ENCODE peak calls at places on chromosomes 6 and 20, in nine cellular contexts. Y is IMR-90, I is fibroblast of the aortic adventitia, C is upper lobe of right lung, Q is ovary, E is astrocyte of the spinal cord, T is PC-9, A is fibroblast of lung, M is left ventricle myocardium inferior. G is an unnamed sample.

GRCh38 chr20:56359212-56360132 is 698 bp downstream of the FAM210B start:
- DNase-seq in E (peak; percentile 76), M (peak; percentile 46), C (peak; percentile 71), A (peak; percentile 73), I (peak; percentile 72), Q (peak; percentile 66), T (peak; percentile 40), Y (peak; percentile 73), G (peak; percentile 86)

GRCh38 chr6:109336221-109336955 is 45.9 kb downstream of the CD164 start:
- DNase-seq in T (peak; percentile 60), E (peak; percentile 45), M (no peak), Y (peak; percentile 56), I (peak; percentile 52), C (no peak), A (peak; percentile 55), Q (no peak), G (peak; percentile 56)

GRCh38 chr20:15895560-15896084 is 677.6 kb downstream of the KIF16B start:
- DNase-seq in Q (no peak), Y (no peak), C (no peak), A (no peak), E (no peak), I (no peak), M (no peak), T (no peak), G (no peak)

GRCh38 chr20:48002517-48002970 is 217.3 kb upstream of the SULF2 start:
- DNase-seq in A (no peak), I (no peak), C (no peak), E (no peak), T (no peak), M (no peak), Y (no peak), Q (no peak), G (no peak)

GRCh38 chr20:5056801-5057599 is 55.7 kb upstream of the SLC23A2 start:
- DNase-seq in E (peak; percentile 9), I (peak; percentile 31), T (peak; percentile 38), C (peak; percentile 71), A (peak; percentile 26), Q (no peak), M (peak; percentile 39), Y (peak; percentile 46), G (peak; percentile 43)

GRCh38 chr6:35804996-35805736 is at the start of gene LHFPL5:
- DNase-seq in Q (peak; percentile 47), C (no peak), M (peak; percentile 36), E (peak; percentile 23), A (peak; percentile 15), I (no peak), T (peak; percentile 58), Y (no peak), G (peak; percentile 26)

GRCh38 chr20:50645253-50646068 is 45.9 kb downstream of the RIPOR3 start:
- DNase-seq in Y (peak; percentile 100), M (peak; percentile 58), Q (peak; percentile 88), I (peak; percentile 91), E (peak; percentile 96), A (peak; percentile 99), C (peak; percentile 76), T (peak; percentile 97), G (peak; percentile 100)

GRCh38 chr6:45438156-45438555 is 60.4 kb upstream of the SUPT3H start:
- DNase-seq in E (no peak), T (no peak), I (no peak), C (no peak), Q (no peak), A (no peak), Y (no peak), M (no peak), G (no peak)

GRCh38 chr6:100379386-100379785 is 85.3 kb downstream of the SIM1 start:
- DNase-seq in Y (no peak), M (no peak), Q (no peak), A (no peak), E (no peak), T (no peak), I (no peak), C (no peak), G (peak; percentile 2)

GRCh38 chr6:156659317-156660198 is 117.6 kb upstream of the ARID1B start:
- DNase-seq in T (no peak), C (no peak), E (no peak), Y (no peak), Q (no peak), A (no peak), M (no peak), I (no peak), G (no peak)

GRCh38 chr6:108895591-108895990 is 47.4 kb downstream of the ARMC2 start:
- DNase-seq in A (peak; percentile 64), E (no peak), C (no peak), Y (peak; percentile 36), M (no peak), Q (no peak), T (no peak), I (peak; percentile 41), G (peak; percentile 61)

GRCh38 chr20:41587956-41588355 is 30.2 kb downstream of the CHD6 start:
- DNase-seq in I (peak; percentile 64), C (no peak), M (no peak), E (peak; percentile 62), T (no peak), Q (no peak), A (peak; percentile 62), Y (peak; percentile 69), G (peak; percentile 56)

GRCh38 chr6:153602387-153602786 is 436.7 kb upstream of the OPRM1 start:
- DNase-seq in Y (no peak), C (no peak), A (no peak), T (no peak), E (no peak), Q (no peak), M (no peak), I (no peak), G (no peak)

GRCh38 chr6:117531758-117532276 is 49.3 kb downstream of the DCBLD1 start:
- DNase-seq in Y (peak; percentile 36), E (no peak), A (no peak), M (no peak), T (no peak), Q (no peak), C (no peak), I (no peak), G (no peak)

GRCh38 chr6:35089935-35090505 is 51.1 kb downstream of the TCP11 start:
- DNase-seq in E (peak; percentile 91), M (no peak), Y (peak; percentile 83), A (peak; percentile 63), Q (no peak), T (no peak), C (peak; percentile 42), I (peak; percentile 53), G (peak; percentile 95)

GRCh38 chr6:44003345-44004061 is 123.7 kb downstream of the MRPL14 start:
- DNase-seq in Y (no peak), M (no peak), T (no peak), Q (no peak), E (no peak), I (no peak), C (peak; percentile 61), A (no peak), G (no peak)
- TF ChIP-seq CTCF in Y (no peak), M (no peak), T (no peak), Q (no peak), E (no peak), I (no peak), C (no peak), A (no peak), G (no peak)

GRCh38 chr6:167146977-167147376 is 10.8 kb downstream of the GPR31 start:
- DNase-seq in E (no peak), I (no peak), A (no peak), C (no peak), Q (no peak), M (no peak), T (no peak), Y (no peak), G (no peak)

GRCh38 chr6:167148997-167149396 is 8.8 kb downstream of the GPR31 start:
- DNase-seq in C (no peak), Y (no peak), I (no peak), Q (no peak), M (no peak), E (no peak), A (no peak), T (no peak), G (no peak)

GRCh38 chr6:167143041-167143440 is 14.7 kb downstream of the GPR31 start:
- DNase-seq in T (no peak), Y (no peak), M (no peak), E (no peak), A (no peak), Q (no peak), I (no peak), C (no peak), G (no peak)

GRCh38 chr6:167145468-167145867 is 12.3 kb downstream of the GPR31 start:
- DNase-seq in Q (no peak), E (no peak), Y (no peak), M (no peak), T (no peak), I (no peak), A (no peak), C (no peak), G (no peak)

DNA sequence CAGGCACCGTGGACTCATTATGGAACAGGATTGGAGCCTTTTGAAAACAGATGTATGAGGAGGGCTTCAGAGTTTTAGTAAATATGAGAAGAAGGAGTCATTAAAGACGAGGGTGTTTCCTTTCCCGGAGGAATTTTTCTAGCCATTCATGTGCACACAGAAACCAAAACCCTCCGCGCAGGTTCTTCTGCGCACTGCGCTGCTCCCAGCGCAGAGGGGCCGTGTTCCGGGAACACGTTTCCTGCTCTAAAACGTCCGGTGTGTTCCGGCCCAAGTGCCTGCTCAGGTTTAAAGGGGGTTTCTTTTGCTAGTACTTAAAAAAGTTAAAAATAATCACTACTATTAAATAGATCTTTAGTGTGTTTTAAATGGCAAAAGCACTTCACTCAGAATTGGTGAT is 11.6 kb downstream of the GPR31 start:
- DNase-seq in C (no peak), A (no peak), M (no peak), Q (no peak), Y (no peak), T (no peak), E (no peak), I (peak; percentile 2), G (no peak)
- H3K4me3 ChIP-seq in C (no peak overlapping the region), A (no peak overlapping the region), M (no peak overlapping the region), Q (no peak overlapping the region), Y (no peak overlapping the region), T (no peak overlapping the region), E (no peak overlapping the region), I (no peak overlapping the region), G (no peak overlapping the region)

DNA sequence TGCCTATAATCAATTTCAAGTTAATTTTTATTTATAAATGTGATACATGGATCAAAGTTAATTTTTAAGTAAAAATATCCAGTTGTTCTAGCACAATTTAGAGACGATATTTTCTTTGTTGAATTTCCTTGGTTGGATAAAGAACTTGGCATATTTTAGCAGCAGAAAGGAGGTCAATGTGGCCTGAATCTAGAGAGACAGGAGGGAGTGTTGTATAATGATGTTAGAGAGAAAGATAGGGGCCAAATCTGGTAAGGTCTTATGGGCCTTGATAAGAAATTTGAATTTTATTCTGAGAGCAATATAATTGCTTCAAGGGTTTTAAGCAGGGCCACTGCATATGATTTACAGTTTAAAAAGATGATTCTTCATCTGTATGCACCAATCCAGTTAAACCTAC is 79.4 kb upstream of the OGFRL1 start:
- DNase-seq in E (no peak), Y (no peak), Q (no peak), A (no peak), T (no peak), C (no peak), I (no peak), M (no peak), G (no peak)
- TF ChIP-seq CTCF in E (no peak), Y (no peak), Q (no peak), A (no peak), T (no peak), C (no peak), I (no peak), M (no peak), G (no peak)

DNA sequence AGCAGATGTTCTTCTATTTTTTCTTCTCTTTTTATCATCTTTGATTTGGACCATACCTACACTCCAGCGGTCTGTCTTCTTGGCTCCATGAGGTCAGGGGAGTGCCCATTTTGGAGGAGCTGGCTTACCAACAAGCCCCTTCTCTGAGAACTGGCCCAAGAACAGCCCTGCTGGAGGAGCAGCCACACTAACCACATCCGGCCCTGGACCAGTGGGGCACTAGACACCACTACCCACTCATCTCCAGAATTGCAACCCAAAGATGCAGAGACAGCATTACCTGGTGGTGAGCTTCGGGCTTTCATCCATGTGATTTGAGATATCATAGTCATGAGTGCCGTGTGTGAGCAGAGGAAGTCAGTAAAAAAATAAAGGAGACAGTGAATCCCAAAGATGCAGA is 599.4 kb upstream of the CDH4 start:
- DNase-seq in A (no peak), E (no peak), C (no peak), Q (no peak), T (no peak), Y (no peak), I (no peak), M (no peak), G (no peak)
- H3K4me3 ChIP-seq in A (no peak overlapping the region), E (no peak overlapping the region), C (no peak overlapping the region), Q (no peak overlapping the region), T (no peak overlapping the region), Y (no peak overlapping the region), I (no peak overlapping the region), M (no peak overlapping the region), G (no peak overlapping the region)

G was measured in choroid plexus epithelial cell.